ENCODE peak calls at places on chromosomes 11 and 22, in six cellular contexts. V, O, X, J, C and Y are unnamed samples.

GRCh38 chr11:64444838-64445441 is 86.0 kb downstream of the RPS6KA4 start:
- DNase-seq in V (no peak), O (peak), X (no peak), J (no peak), C (no peak), Y (no peak)

GRCh38 chr11:15821471-15821870 is 534.9 kb downstream of the SOX6 start:
- DNase-seq in V (no peak), O (no peak), X (no peak), J (no peak), C (peak), Y (no peak)

GRCh38 chr11:37841016-37841415 is 1243.0 kb upstream of the RAG2 start:
- DNase-seq in V (no peak), O (no peak), X (no peak), J (no peak), C (no peak), Y (no peak)

GRCh38 chr11:112587664-112588063 is 327.0 kb upstream of the PLET1 start:
- DNase-seq in V (no peak), O (no peak), X (no peak), J (no peak), C (no peak), Y (no peak)

GRCh38 chr11:44338031-44338430 is 28.1 kb upstream of the ALX4 start:
- DNase-seq in V (no peak), O (no peak), X (no peak), J (no peak), C (no peak), Y (no peak)

GRCh38 chr11:77148963-77149715 is 21.1 kb downstream of the MYO7A start:
- DNase-seq in V (no peak), O (no peak), X (peak), J (no peak), C (no peak), Y (no peak)

GRCh38 chr22:36901411-36902142 is 11.9 kb upstream of the CSF2RB start:
- DNase-seq in V (no peak), O (no peak), X (no peak), J (no peak), C (no peak), Y (no peak)

GRCh38 chr11:48114740-48115139 is 101.9 kb upstream of the OR4B1 start:
- DNase-seq in V (no peak), O (no peak), X (no peak), J (no peak), C (no peak), Y (no peak)

GRCh38 chr11:36122715-36123114 is 166.5 kb downstream of the COMMD9 start:
- DNase-seq in V (no peak), O (peak), X (no peak), J (no peak), C (peak), Y (no peak)

GRCh38 chr22:38948181-38948940 is 9.0 kb upstream of the APOBEC3A start:
- DNase-seq in V (no peak), O (no peak), X (no peak), J (no peak), C (no peak), Y (no peak)

GRCh38 chr11:46392421-46393230 is 1.1 kb upstream of the CHRM4 start:
- DNase-seq in V (peak), O (peak), X (peak), J (peak), C (peak), Y (peak)

GRCh38 chr11:71198823-71199165 is 53.6 kb downstream of the SHANK2 start:
- DNase-seq in V (no peak), O (no peak), X (no peak), J (no peak), C (no peak), Y (no peak)

GRCh38 chr11:47991266-47991830 is 11.0 kb downstream of the PTPRJ start:
- DNase-seq in V (no peak), O (peak), X (no peak), J (no peak), C (no peak), Y (no peak)

GRCh38 chr22:31945478-31945815 is 1.1 kb downstream of the YWHAH start:
- DNase-seq in V (no peak), O (peak), X (no peak), J (no peak), C (no peak), Y (no peak)

GRCh38 chr11:129905402-129905801 is 10.0 kb upstream of the NFRKB start:
- DNase-seq in V (no peak), O (no peak), X (no peak), J (no peak), C (no peak), Y (no peak)

GRCh38 chr11:59769086-59769485 is 13.9 kb downstream of the STX3 start:
- DNase-seq in V (no peak), O (no peak), X (no peak), J (no peak), C (peak), Y (no peak)

GRCh38 chr11:6357222-6357621 is 33.1 kb upstream of the SMPD1 start:
- DNase-seq in V (no peak), O (peak), X (no peak), J (peak), C (peak), Y (peak)

GRCh38 chr11:117986981-117987495 is 844 bp downstream of the IL10RA start:
- DNase-seq in V (peak), O (peak), X (no peak), J (no peak), C (no peak), Y (no peak)

GRCh38 chr11:67666676-67667489 is 7.5 kb downstream of the ALDH3B2 start:
- DNase-seq in V (no peak), O (no peak), X (no peak), J (no peak), C (no peak), Y (no peak)

GRCh38 chr11:75450826-75451783 is 18.1 kb upstream of the KLHL35 start:
- DNase-seq in V (no peak), O (peak), X (peak), J (no peak), C (no peak), Y (no peak)

GRCh38 chr11:111047376-111047775 is 198.1 kb upstream of the POU2AF2 start:
- DNase-seq in V (no peak), O (no peak), X (no peak), J (no peak), C (no peak), Y (no peak)